ENCODE peak calls at places on chromosome 20, in six cellular contexts. One of them, this sample, is unnamed.

GRCh38 chr20:58523072-58523681 is 8.0 kb upstream of the APCDD1L start:
- DNase-seq in A673: peak; percentile 90
- DNase-seq in WERI-Rb-1: peak; percentile 49
- DNase-seq in spleen: no peak
- DNase-seq in right atrium auricular region: no peak
- DNase-seq in dorsolateral prefrontal cortex: no peak
- DNase-seq in this sample: no peak

GRCh38 chr20:24773168-24773567 is 175.9 kb upstream of the CST7 start:
- DNase-seq in A673: no peak
- DNase-seq in WERI-Rb-1: no peak
- DNase-seq in spleen: no peak
- DNase-seq in right atrium auricular region: no peak
- DNase-seq in dorsolateral prefrontal cortex: no peak
- DNase-seq in this sample: no peak

GRCh38 chr20:2244993-2245392 is 50.8 kb upstream of the TGM3 start:
- DNase-seq in A673: no peak
- DNase-seq in WERI-Rb-1: peak; percentile 32
- DNase-seq in spleen: no peak
- DNase-seq in right atrium auricular region: no peak
- DNase-seq in dorsolateral prefrontal cortex: no peak
- DNase-seq in this sample: no peak

GRCh38 chr20:7981374-7981773 is 38.2 kb downstream of the TMX4 start:
- DNase-seq in A673: no peak
- DNase-seq in WERI-Rb-1: no peak
- DNase-seq in spleen: no peak
- DNase-seq in right atrium auricular region: no peak
- DNase-seq in dorsolateral prefrontal cortex: no peak
- DNase-seq in this sample: no peak

GRCh38 chr20:22684072-22684762 is 99.8 kb upstream of the FOXA2 start:
- DNase-seq in A673: peak; percentile 72
- DNase-seq in WERI-Rb-1: peak; percentile 52
- DNase-seq in spleen: no peak
- DNase-seq in right atrium auricular region: peak; percentile 78
- DNase-seq in dorsolateral prefrontal cortex: peak; percentile 77
- DNase-seq in this sample: peak; percentile 55

GRCh38 chr20:17885076-17885475 is 83.5 kb downstream of the SNX5 start:
- DNase-seq in A673: no peak
- DNase-seq in WERI-Rb-1: no peak
- DNase-seq in spleen: no peak
- DNase-seq in right atrium auricular region: no peak
- DNase-seq in dorsolateral prefrontal cortex: no peak
- DNase-seq in this sample: no peak

GRCh38 chr20:41287327-41287726 is 30.2 kb downstream of the ZHX3 start:
- DNase-seq in A673: no peak
- DNase-seq in WERI-Rb-1: no peak
- DNase-seq in spleen: no peak
- DNase-seq in right atrium auricular region: no peak
- DNase-seq in dorsolateral prefrontal cortex: no peak
- DNase-seq in this sample: peak; percentile 92

GRCh38 chr20:4449977-4450715 is 271.6 kb upstream of the PRND start:
- DNase-seq in A673: peak; percentile 78
- DNase-seq in WERI-Rb-1: peak; percentile 18
- DNase-seq in spleen: no peak
- DNase-seq in right atrium auricular region: no peak
- DNase-seq in dorsolateral prefrontal cortex: no peak
- DNase-seq in this sample: peak; percentile 67

GRCh38 chr20:49185071-49185757 is 2.9 kb downstream of the STAU1 start:
- DNase-seq in A673: no peak
- DNase-seq in WERI-Rb-1: no peak
- DNase-seq in spleen: no peak
- DNase-seq in right atrium auricular region: no peak
- DNase-seq in dorsolateral prefrontal cortex: no peak
- DNase-seq in this sample: no peak

GRCh38 chr20:21291026-21291425 is 12.1 kb upstream of the XRN2 start:
- DNase-seq in A673: no peak
- DNase-seq in WERI-Rb-1: no peak
- DNase-seq in spleen: no peak
- DNase-seq in right atrium auricular region: no peak
- DNase-seq in dorsolateral prefrontal cortex: no peak
- DNase-seq in this sample: peak; percentile 23

GRCh38 chr20:57398231-57398821 is 7.1 kb downstream of the RBM38 start:
- DNase-seq in A673: no peak
- DNase-seq in WERI-Rb-1: no peak
- DNase-seq in spleen: peak; percentile 98
- DNase-seq in right atrium auricular region: no peak
- DNase-seq in dorsolateral prefrontal cortex: no peak
- DNase-seq in this sample: no peak

GRCh38 chr20:32333988-32334885 is 23.9 kb upstream of the ASXL1 start:
- DNase-seq in A673: no peak
- DNase-seq in WERI-Rb-1: no peak
- DNase-seq in spleen: peak; percentile 87
- DNase-seq in right atrium auricular region: peak; percentile 83
- DNase-seq in dorsolateral prefrontal cortex: peak; percentile 54
- DNase-seq in this sample: no peak

GRCh38 chr20:59385461-59385860 is 85.0 kb downstream of the EDN3 start:
- DNase-seq in A673: no peak
- DNase-seq in WERI-Rb-1: no peak
- DNase-seq in spleen: no peak
- DNase-seq in right atrium auricular region: no peak
- DNase-seq in dorsolateral prefrontal cortex: no peak
- DNase-seq in this sample: no peak

GRCh38 chr20:20759132-20759531 is 46.7 kb upstream of the RALGAPA2 start:
- DNase-seq in A673: no peak
- DNase-seq in WERI-Rb-1: no peak
- DNase-seq in spleen: no peak
- DNase-seq in right atrium auricular region: peak; percentile 28
- DNase-seq in dorsolateral prefrontal cortex: no peak
- DNase-seq in this sample: no peak

GRCh38 chr20:18138639-18139583 is 1.2 kb downstream of the KAT14 start:
- DNase-seq in A673: no peak
- DNase-seq in WERI-Rb-1: no peak
- DNase-seq in spleen: no peak
- DNase-seq in right atrium auricular region: no peak
- DNase-seq in dorsolateral prefrontal cortex: no peak
- DNase-seq in this sample: no peak

GRCh38 chr20:5001174-5002076 is at the start of gene SLC23A2:
- DNase-seq in A673: peak; percentile 59
- DNase-seq in WERI-Rb-1: peak; percentile 45
- DNase-seq in spleen: peak; percentile 93
- DNase-seq in right atrium auricular region: no peak
- DNase-seq in dorsolateral prefrontal cortex: no peak
- DNase-seq in this sample: no peak

GRCh38 chr20:39773380-39774000 is 811.3 kb downstream of the DHX35 start:
- DNase-seq in A673: no peak
- DNase-seq in WERI-Rb-1: no peak
- DNase-seq in spleen: no peak
- DNase-seq in right atrium auricular region: no peak
- DNase-seq in dorsolateral prefrontal cortex: no peak
- DNase-seq in this sample: no peak

GRCh38 chr20:15154070-15154469 is 816.7 kb upstream of the FLRT3 start:
- DNase-seq in A673: no peak
- DNase-seq in WERI-Rb-1: no peak
- DNase-seq in spleen: no peak
- DNase-seq in right atrium auricular region: no peak
- DNase-seq in dorsolateral prefrontal cortex: no peak
- DNase-seq in this sample: no peak

GRCh38 chr20:8401491-8401890 is 269.4 kb downstream of the PLCB1 start:
- DNase-seq in A673: no peak
- DNase-seq in WERI-Rb-1: no peak
- DNase-seq in spleen: no peak
- DNase-seq in right atrium auricular region: no peak
- DNase-seq in dorsolateral prefrontal cortex: no peak
- DNase-seq in this sample: peak; percentile 17

GRCh38 chr20:41173791-41174341 is 36.5 kb downstream of the PLCG1 start:
- DNase-seq in A673: no peak
- DNase-seq in WERI-Rb-1: no peak
- DNase-seq in spleen: peak; percentile 73
- DNase-seq in right atrium auricular region: peak; percentile 53
- DNase-seq in dorsolateral prefrontal cortex: no peak
- DNase-seq in this sample: no peak

GRCh38 chr20:58219342-58219700 is 9.1 kb downstream of the ANKRD60 start:
- DNase-seq in A673: peak; percentile 93
- DNase-seq in WERI-Rb-1: no peak
- DNase-seq in spleen: no peak
- DNase-seq in right atrium auricular region: no peak
- DNase-seq in dorsolateral prefrontal cortex: no peak
- DNase-seq in this sample: peak; percentile 68

DNA sequence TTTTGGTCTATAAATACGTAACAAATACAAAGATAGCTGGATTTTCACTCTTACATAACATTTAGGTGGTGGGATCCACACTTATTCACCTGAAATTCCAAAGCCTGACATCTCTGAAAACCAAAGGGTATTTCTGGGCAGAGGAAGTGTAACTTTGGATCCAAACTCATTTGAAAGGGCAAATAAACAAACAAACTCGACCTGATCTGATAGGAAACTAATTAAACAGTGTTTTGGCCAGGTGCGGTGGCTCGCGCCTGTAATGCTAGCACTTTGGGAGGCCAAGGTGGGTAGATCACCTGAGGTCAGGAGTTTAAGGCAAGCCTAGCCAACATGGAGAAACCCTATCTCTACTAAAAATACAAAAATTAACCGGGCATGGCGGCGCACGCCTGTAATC is 128.9 kb downstream of the ZMYND8 start:
- DNase-seq in A673: no peak
- DNase-seq in WERI-Rb-1: no peak
- DNase-seq in spleen: no peak
- DNase-seq in right atrium auricular region: no peak
- DNase-seq in dorsolateral prefrontal cortex: no peak
- DNase-seq in this sample: no peak
- TF ChIP-seq CTCF in A673: no peak
- TF ChIP-seq CTCF in WERI-Rb-1: no peak
- TF ChIP-seq CTCF in spleen: no peak
- TF ChIP-seq CTCF in right atrium auricular region: no peak
- TF ChIP-seq CTCF in dorsolateral prefrontal cortex: no peak
- TF ChIP-seq CTCF in this sample: no peak

GRCh38 chr20:50242178-50242514 is 51.5 kb downstream of the CEBPB start:
- DNase-seq in A673: no peak
- DNase-seq in WERI-Rb-1: no peak
- DNase-seq in spleen: no peak
- DNase-seq in right atrium auricular region: no peak
- DNase-seq in dorsolateral prefrontal cortex: no peak
- DNase-seq in this sample: no peak

GRCh38 chr20:50244352-50245149 is 53.9 kb downstream of the CEBPB start:
- DNase-seq in A673: no peak
- DNase-seq in WERI-Rb-1: no peak
- DNase-seq in spleen: no peak
- DNase-seq in right atrium auricular region: no peak
- DNase-seq in dorsolateral prefrontal cortex: no peak
- DNase-seq in this sample: no peak

GRCh38 chr20:50243610-50244351 is 53.2 kb downstream of the CEBPB start:
- DNase-seq in A673: no peak
- DNase-seq in WERI-Rb-1: no peak
- DNase-seq in spleen: no peak
- DNase-seq in right atrium auricular region: no peak
- DNase-seq in dorsolateral prefrontal cortex: no peak
- DNase-seq in this sample: no peak

GRCh38 chr20:50242548-50242862 is 51.9 kb downstream of the CEBPB start:
- DNase-seq in A673: no peak
- DNase-seq in WERI-Rb-1: no peak
- DNase-seq in spleen: no peak
- DNase-seq in right atrium auricular region: no peak
- DNase-seq in dorsolateral prefrontal cortex: no peak
- DNase-seq in this sample: no peak

DNA sequence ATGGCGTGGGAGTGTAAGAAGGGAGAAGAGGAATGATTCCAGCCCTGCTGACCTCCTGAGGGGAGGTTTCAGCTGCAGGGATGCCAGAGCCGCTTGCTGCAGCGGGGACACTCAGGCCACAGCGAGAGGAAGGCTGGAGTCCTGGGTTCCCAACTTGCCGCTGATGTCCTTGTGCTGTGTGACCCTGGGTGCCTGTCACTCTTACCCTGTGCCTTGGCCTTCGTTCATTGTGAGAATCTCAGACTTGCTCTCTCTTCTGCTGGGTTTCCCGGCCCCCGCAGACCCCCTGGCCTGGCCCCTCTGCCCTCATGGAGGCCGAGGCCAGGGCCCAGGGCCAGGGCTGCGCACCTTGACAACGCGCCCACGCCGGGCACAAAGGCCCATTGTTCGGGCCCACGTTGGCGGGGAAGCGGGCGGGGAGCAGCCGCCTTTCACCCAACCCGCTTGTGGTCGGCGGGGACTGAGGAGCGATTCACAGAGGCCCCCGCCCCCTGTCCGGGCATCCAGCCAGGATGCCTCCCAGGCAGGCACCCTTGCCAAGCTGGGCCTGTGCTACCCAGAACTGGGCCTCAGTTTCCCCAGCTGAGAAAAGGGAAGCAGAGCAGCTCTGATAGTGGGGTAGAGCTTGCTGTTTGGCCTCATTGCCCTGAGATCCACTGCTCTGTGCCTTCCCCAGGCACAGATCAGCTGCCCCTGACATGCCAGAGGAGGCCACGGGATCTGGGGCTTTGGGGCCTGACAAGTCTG is 52.4 kb downstream of the CEBPB start:
- DNase-seq in A673: no peak
- DNase-seq in WERI-Rb-1: no peak
- DNase-seq in spleen: no peak
- DNase-seq in right atrium auricular region: no peak
- DNase-seq in dorsolateral prefrontal cortex: peak; percentile 80
- DNase-seq in this sample: no peak
- TF ChIP-seq CTCF in A673: no peak
- TF ChIP-seq CTCF in WERI-Rb-1: no peak
- TF ChIP-seq CTCF in spleen: no peak
- TF ChIP-seq CTCF in right atrium auricular region: no peak
- TF ChIP-seq CTCF in dorsolateral prefrontal cortex: no peak
- TF ChIP-seq CTCF in this sample: no peak

GRCh38 chr20:53678990-53679596 is 85.5 kb upstream of the ZNF217 start:
- DNase-seq in A673: peak; percentile 41
- DNase-seq in WERI-Rb-1: no peak
- DNase-seq in spleen: no peak
- DNase-seq in right atrium auricular region: no peak
- DNase-seq in dorsolateral prefrontal cortex: no peak
- DNase-seq in this sample: no peak

GRCh38 chr20:53676519-53676822 is 82.8 kb upstream of the ZNF217 start:
- DNase-seq in A673: no peak
- DNase-seq in WERI-Rb-1: no peak
- DNase-seq in spleen: no peak
- DNase-seq in right atrium auricular region: no peak
- DNase-seq in dorsolateral prefrontal cortex: no peak
- DNase-seq in this sample: no peak

GRCh38 chr20:53676987-53677386 is 83.3 kb upstream of the ZNF217 start:
- DNase-seq in A673: no peak
- DNase-seq in WERI-Rb-1: no peak
- DNase-seq in spleen: no peak
- DNase-seq in right atrium auricular region: no peak
- DNase-seq in dorsolateral prefrontal cortex: no peak
- DNase-seq in this sample: no peak

GRCh38 chr20:53678315-53678989 is 84.8 kb upstream of the ZNF217 start:
- DNase-seq in A673: peak; percentile 52
- DNase-seq in WERI-Rb-1: no peak
- DNase-seq in spleen: no peak
- DNase-seq in right atrium auricular region: no peak
- DNase-seq in dorsolateral prefrontal cortex: no peak
- DNase-seq in this sample: no peak

GRCh38 chr20:53677447-53678314 is 84.0 kb upstream of the ZNF217 start:
- DNase-seq in A673: peak; percentile 92
- DNase-seq in WERI-Rb-1: peak; percentile 13
- DNase-seq in spleen: no peak
- DNase-seq in right atrium auricular region: no peak
- DNase-seq in dorsolateral prefrontal cortex: no peak
- DNase-seq in this sample: no peak
- TF ChIP-seq CTCF in A673: no peak
- TF ChIP-seq CTCF in WERI-Rb-1: no peak
- TF ChIP-seq CTCF in spleen: no peak
- TF ChIP-seq CTCF in right atrium auricular region: no peak
- TF ChIP-seq CTCF in dorsolateral prefrontal cortex: no peak
- TF ChIP-seq CTCF in this sample: no peak

GRCh38 chr20:36825374-36826104 is 50.4 kb upstream of the TLDC2 start:
- DNase-seq in A673: no peak
- DNase-seq in WERI-Rb-1: no peak
- DNase-seq in spleen: no peak
- DNase-seq in right atrium auricular region: no peak
- DNase-seq in dorsolateral prefrontal cortex: no peak
- DNase-seq in this sample: no peak
- TF ChIP-seq CTCF in A673: no peak
- TF ChIP-seq CTCF in WERI-Rb-1: no peak
- TF ChIP-seq CTCF in spleen: no peak
- TF ChIP-seq CTCF in right atrium auricular region: no peak
- TF ChIP-seq CTCF in dorsolateral prefrontal cortex: no peak
- TF ChIP-seq CTCF in this sample: no peak

This sample was measured in HFFc6.